ENCODE peak calls at places on chromosomes 2 and 18, in eight cellular contexts. O is dermis microvascular lymphatic vessel endothelial cell; H is activated CD4-positive, alpha-beta T cell treated with anti-CD3 and anti-CD28 coated beads for 48 hours; B is astrocyte; S is bronchial epithelial cell; M is D341Med; W is fibroblast of lung; J is upper lobe of right lung. Q is an unnamed sample.

GRCh38 chr2:29578084-29578598 is 343.2 kb downstream of the ALK start:
- DNase-seq in O (no peak), H (no peak), B (no peak), S (no peak), M (no peak), W (no peak), J (no peak), Q (no peak)

GRCh38 chr18:44895176-44895798 is 214.6 kb downstream of the SETBP1 start:
- DNase-seq in O (peak; percentile 29), H (peak; percentile 49), B (peak; percentile 34), S (peak; percentile 75), M (peak; percentile 78), W (peak; percentile 84), J (no peak), Q (peak; percentile 54)

GRCh38 chr18:27609221-27609620 is 424.1 kb upstream of the CHST9 start:
- DNase-seq in O (no peak), H (no peak), B (peak; percentile 70), S (no peak), M (no peak), W (no peak), J (no peak), Q (no peak)

GRCh38 chr2:120262761-120263428 is 10.2 kb downstream of the RALB start:
- DNase-seq in O (no peak), H (no peak), B (peak; percentile 69), S (peak; percentile 94), M (no peak), W (no peak), J (no peak), Q (peak; percentile 94)

GRCh38 chr2:179561702-179562101 is 297.1 kb upstream of the SESTD1 start:
- DNase-seq in O (no peak), H (no peak), B (no peak), S (no peak), M (no peak), W (no peak), J (no peak), Q (no peak)

GRCh38 chr2:10531874-10532273 is 83.7 kb upstream of the ODC1 start:
- DNase-seq in O (no peak), H (no peak), B (no peak), S (no peak), M (no peak), W (no peak), J (no peak), Q (no peak)

GRCh38 chr2:231935207-231935524 is 9.0 kb upstream of the NPPC start:
- DNase-seq in O (no peak), H (no peak), B (no peak), S (no peak), M (no peak), W (no peak), J (no peak), Q (no peak)

GRCh38 chr2:25480561-25480960 is 138.8 kb upstream of the DNMT3A start:
- DNase-seq in O (no peak), H (no peak), B (no peak), S (no peak), M (no peak), W (no peak), J (no peak), Q (no peak)

GRCh38 chr18:34352385-34353163 is 127.9 kb upstream of the NOL4 start:
- DNase-seq in O (no peak), H (no peak), B (no peak), S (no peak), M (peak; percentile 46), W (peak; percentile 28), J (no peak), Q (no peak)

GRCh38 chr2:217370391-217370790 is 510.5 kb upstream of the TNP1 start:
- DNase-seq in O (no peak), H (peak; percentile 46), B (peak; percentile 97), S (peak; percentile 99), M (no peak), W (no peak), J (no peak), Q (peak; percentile 96)

Q was measured in mammary epithelial cell.